ENCODE peak calls at places on chromosomes 5 and 9, in seven cellular contexts. C, K, N, A, Z, T and Y are unnamed samples.

GRCh38 chr9:13291718-13292117 is 12.2 kb upstream of the MPDZ start:
- DNase-seq in C (no peak), K (no peak), N (no peak), A (no peak), Z (no peak), T (no peak), Y (no peak)

GRCh38 chr9:95024097-95024671 is 293.3 kb downstream of the FANCC start:
- DNase-seq in C (no peak), K (no peak), N (peak; percentile 37), A (no peak), Z (no peak), T (no peak), Y (no peak)

GRCh38 chr5:150783422-150783928 is 4.9 kb downstream of the SMIM3 start:
- DNase-seq in C (peak; percentile 88), K (no peak), N (no peak), A (peak; percentile 82), Z (no peak), T (no peak), Y (peak; percentile 89)

GRCh38 chr9:96061293-96061987 is 185.9 kb downstream of the ERCC6L2 start:
- DNase-seq in C (peak; percentile 17), K (no peak), N (no peak), A (peak; percentile 65), Z (no peak), T (peak; percentile 30), Y (no peak)

GRCh38 chr9:137145731-137146526 is 7.0 kb downstream of the GRIN1 start:
- DNase-seq in C (no peak), K (no peak), N (no peak), A (no peak), Z (no peak), T (no peak), Y (no peak)

GRCh38 chr9:90645721-90646120 is 3.1 kb upstream of the DIRAS2 start:
- DNase-seq in C (no peak), K (no peak), N (no peak), A (peak; percentile 16), Z (no peak), T (no peak), Y (no peak)

GRCh38 chr9:91833096-91833877 is 116.7 kb downstream of the ROR2 start:
- DNase-seq in C (no peak), K (no peak), N (no peak), A (no peak), Z (no peak), T (no peak), Y (no peak)

GRCh38 chr5:146703899-146704298 is 174.7 kb downstream of the PPP2R2B start:
- DNase-seq in C (no peak), K (no peak), N (no peak), A (no peak), Z (no peak), T (no peak), Y (no peak)

GRCh38 chr5:139133237-139133636 is 64.9 kb downstream of the SIL1 start:
- DNase-seq in C (peak; percentile 84), K (no peak), N (no peak), A (no peak), Z (no peak), T (no peak), Y (no peak)

GRCh38 chr5:169350759-169351240 is 49.9 kb upstream of the SLIT3 start:
- DNase-seq in C (no peak), K (no peak), N (no peak), A (peak; percentile 59), Z (no peak), T (no peak), Y (no peak)